ENCODE peak calls at places on chromosomes 3 and 15, in six cellular contexts. One of them, this sample, is unnamed.

GRCh38 chr3:137131081-137131480 is 173.3 kb downstream of the IL20RB start:
- DNase-seq in mucosa of descending colon: no peak
- DNase-seq in stimulated activated naive CD8-positive, alpha-beta T cell treated with anti-CD3 and anti-CD28 coated beads, Interleukin-15, amount 100 ng/mL, for 72 hours: no peak
- DNase-seq in RWPE1: no peak
- DNase-seq in activated CD4-positive, alpha-beta T cell treated with anti-CD3 and anti-CD28 coated beads, Interleukin-2, amount 10 ng/mL, durations not matched to agents 7 days and 5 days: no peak
- DNase-seq in SK-N-DZ: no peak
- DNase-seq in this sample: no peak

GRCh38 chr3:53478921-53479664 is 15.3 kb upstream of the CACNA1D start:
- DNase-seq in RWPE1: no peak
- DNase-seq in mucosa of descending colon: peak
- DNase-seq in SK-N-DZ: no peak
- DNase-seq in stimulated activated naive CD8-positive, alpha-beta T cell treated with anti-CD3 and anti-CD28 coated beads, Interleukin-15, amount 100 ng/mL, for 72 hours: no peak
- DNase-seq in activated CD4-positive, alpha-beta T cell treated with anti-CD3 and anti-CD28 coated beads, Interleukin-2, amount 10 ng/mL, durations not matched to agents 7 days and 5 days: no peak
- DNase-seq in this sample: no peak

GRCh38 chr3:48851407-48851806 is 3.7 kb upstream of the PRKAR2A start:
- DNase-seq in activated CD4-positive, alpha-beta T cell treated with anti-CD3 and anti-CD28 coated beads, Interleukin-2, amount 10 ng/mL, durations not matched to agents 7 days and 5 days: no peak
- DNase-seq in RWPE1: no peak
- DNase-seq in SK-N-DZ: peak
- DNase-seq in mucosa of descending colon: no peak
- DNase-seq in stimulated activated naive CD8-positive, alpha-beta T cell treated with anti-CD3 and anti-CD28 coated beads, Interleukin-15, amount 100 ng/mL, for 72 hours: no peak
- DNase-seq in this sample: peak

GRCh38 chr3:13389378-13389777 is 30.7 kb downstream of the NUP210 start:
- DNase-seq in stimulated activated naive CD8-positive, alpha-beta T cell treated with anti-CD3 and anti-CD28 coated beads, Interleukin-15, amount 100 ng/mL, for 72 hours: no peak
- DNase-seq in SK-N-DZ: no peak
- DNase-seq in activated CD4-positive, alpha-beta T cell treated with anti-CD3 and anti-CD28 coated beads, Interleukin-2, amount 10 ng/mL, durations not matched to agents 7 days and 5 days: no peak
- DNase-seq in RWPE1: no peak
- DNase-seq in mucosa of descending colon: no peak
- DNase-seq in this sample: no peak

GRCh38 chr3:11118181-11118682 is 36.1 kb upstream of the HRH1 start:
- DNase-seq in stimulated activated naive CD8-positive, alpha-beta T cell treated with anti-CD3 and anti-CD28 coated beads, Interleukin-15, amount 100 ng/mL, for 72 hours: no peak
- DNase-seq in mucosa of descending colon: no peak
- DNase-seq in activated CD4-positive, alpha-beta T cell treated with anti-CD3 and anti-CD28 coated beads, Interleukin-2, amount 10 ng/mL, durations not matched to agents 7 days and 5 days: no peak
- DNase-seq in SK-N-DZ: no peak
- DNase-seq in RWPE1: no peak
- DNase-seq in this sample: no peak

GRCh38 chr3:151443583-151443982 is 17.3 kb downstream of the IGSF10 start:
- DNase-seq in activated CD4-positive, alpha-beta T cell treated with anti-CD3 and anti-CD28 coated beads, Interleukin-2, amount 10 ng/mL, durations not matched to agents 7 days and 5 days: no peak
- DNase-seq in stimulated activated naive CD8-positive, alpha-beta T cell treated with anti-CD3 and anti-CD28 coated beads, Interleukin-15, amount 100 ng/mL, for 72 hours: no peak
- DNase-seq in mucosa of descending colon: no peak
- DNase-seq in RWPE1: no peak
- DNase-seq in SK-N-DZ: no peak
- DNase-seq in this sample: peak

GRCh38 chr3:159762238-159762637 is 226.4 kb upstream of the IL12A start:
- DNase-seq in activated CD4-positive, alpha-beta T cell treated with anti-CD3 and anti-CD28 coated beads, Interleukin-2, amount 10 ng/mL, durations not matched to agents 7 days and 5 days: no peak
- DNase-seq in mucosa of descending colon: no peak
- DNase-seq in stimulated activated naive CD8-positive, alpha-beta T cell treated with anti-CD3 and anti-CD28 coated beads, Interleukin-15, amount 100 ng/mL, for 72 hours: no peak
- DNase-seq in SK-N-DZ: no peak
- DNase-seq in RWPE1: peak
- DNase-seq in this sample: no peak

GRCh38 chr15:79595995-79596622 is 164.0 kb downstream of the MINAR1 start:
- DNase-seq in RWPE1: peak
- DNase-seq in SK-N-DZ: peak
- DNase-seq in mucosa of descending colon: peak
- DNase-seq in stimulated activated naive CD8-positive, alpha-beta T cell treated with anti-CD3 and anti-CD28 coated beads, Interleukin-15, amount 100 ng/mL, for 72 hours: peak
- DNase-seq in activated CD4-positive, alpha-beta T cell treated with anti-CD3 and anti-CD28 coated beads, Interleukin-2, amount 10 ng/mL, durations not matched to agents 7 days and 5 days: peak
- DNase-seq in this sample: peak

GRCh38 chr3:10306156-10306555 is 13.4 kb upstream of the GHRL start:
- DNase-seq in SK-N-DZ: no peak
- DNase-seq in activated CD4-positive, alpha-beta T cell treated with anti-CD3 and anti-CD28 coated beads, Interleukin-2, amount 10 ng/mL, durations not matched to agents 7 days and 5 days: no peak
- DNase-seq in stimulated activated naive CD8-positive, alpha-beta T cell treated with anti-CD3 and anti-CD28 coated beads, Interleukin-15, amount 100 ng/mL, for 72 hours: no peak
- DNase-seq in RWPE1: no peak
- DNase-seq in mucosa of descending colon: no peak
- DNase-seq in this sample: no peak

GRCh38 chr15:66865622-66866611 is 163.9 kb downstream of the SMAD6 start:
- DNase-seq in stimulated activated naive CD8-positive, alpha-beta T cell treated with anti-CD3 and anti-CD28 coated beads, Interleukin-15, amount 100 ng/mL, for 72 hours: no peak
- DNase-seq in RWPE1: no peak
- DNase-seq in SK-N-DZ: no peak
- DNase-seq in activated CD4-positive, alpha-beta T cell treated with anti-CD3 and anti-CD28 coated beads, Interleukin-2, amount 10 ng/mL, durations not matched to agents 7 days and 5 days: no peak
- DNase-seq in mucosa of descending colon: peak
- DNase-seq in this sample: no peak

GRCh38 chr3:113249111-113249510 is 37.8 kb downstream of the BOC start:
- DNase-seq in SK-N-DZ: no peak
- DNase-seq in stimulated activated naive CD8-positive, alpha-beta T cell treated with anti-CD3 and anti-CD28 coated beads, Interleukin-15, amount 100 ng/mL, for 72 hours: no peak
- DNase-seq in mucosa of descending colon: no peak
- DNase-seq in RWPE1: peak
- DNase-seq in activated CD4-positive, alpha-beta T cell treated with anti-CD3 and anti-CD28 coated beads, Interleukin-2, amount 10 ng/mL, durations not matched to agents 7 days and 5 days: no peak
- DNase-seq in this sample: no peak

GRCh38 chr3:176814252-176814651 is 383.0 kb downstream of the TBL1XR1 start:
- DNase-seq in stimulated activated naive CD8-positive, alpha-beta T cell treated with anti-CD3 and anti-CD28 coated beads, Interleukin-15, amount 100 ng/mL, for 72 hours: peak
- DNase-seq in SK-N-DZ: peak
- DNase-seq in mucosa of descending colon: peak
- DNase-seq in activated CD4-positive, alpha-beta T cell treated with anti-CD3 and anti-CD28 coated beads, Interleukin-2, amount 10 ng/mL, durations not matched to agents 7 days and 5 days: peak
- DNase-seq in RWPE1: no peak
- DNase-seq in this sample: peak

GRCh38 chr15:77722759-77723460 is 90.2 kb upstream of the LINGO1 start:
- DNase-seq in stimulated activated naive CD8-positive, alpha-beta T cell treated with anti-CD3 and anti-CD28 coated beads, Interleukin-15, amount 100 ng/mL, for 72 hours: no peak
- DNase-seq in RWPE1: no peak
- DNase-seq in mucosa of descending colon: no peak
- DNase-seq in activated CD4-positive, alpha-beta T cell treated with anti-CD3 and anti-CD28 coated beads, Interleukin-2, amount 10 ng/mL, durations not matched to agents 7 days and 5 days: no peak
- DNase-seq in SK-N-DZ: no peak
- DNase-seq in this sample: no peak

GRCh38 chr3:195005759-195006555 is 265.0 kb downstream of the XXYLT1 start:
- DNase-seq in activated CD4-positive, alpha-beta T cell treated with anti-CD3 and anti-CD28 coated beads, Interleukin-2, amount 10 ng/mL, durations not matched to agents 7 days and 5 days: no peak
- DNase-seq in RWPE1: no peak
- DNase-seq in mucosa of descending colon: no peak
- DNase-seq in SK-N-DZ: no peak
- DNase-seq in stimulated activated naive CD8-positive, alpha-beta T cell treated with anti-CD3 and anti-CD28 coated beads, Interleukin-15, amount 100 ng/mL, for 72 hours: no peak
- DNase-seq in this sample: no peak

This sample was measured in A673.